ENCODE peak calls at places on chromosomes 4 and X, in ten cellular contexts. O is GM23248; Y is lower lobe of right lung; X is heart right ventricle; W is kidney; E is tibial artery; T is K562; B is AG04450; J is gastrocnemius medialis; A is effector memory CD4-positive, alpha-beta T cell. R is an unnamed sample.

GRCh38 chr4:1795304-1796195 is 2.5 kb downstream of the FGFR3 start:
- DNase-seq in O (no peak), Y (no peak), X (no peak), W (no peak), E (no peak), T (peak; percentile 81), B (no peak), J (no peak), A (no peak), R (no peak)

GRCh38 chr4:94595880-94596483 is 144.2 kb downstream of the PDLIM5 start:
- DNase-seq in O (peak; percentile 74), Y (no peak), X (no peak), W (no peak), E (no peak), T (peak; percentile 59), B (peak; percentile 37), J (no peak), A (no peak), R (no peak)

GRCh38 chr4:118279920-118280432 is 72.8 kb downstream of the PRSS12 start:
- DNase-seq in O (no peak), Y (no peak), X (no peak), W (no peak), E (no peak), T (peak; percentile 7), B (no peak), J (no peak), A (no peak), R (no peak)

GRCh38 chr4:3851211-3851610 is 85.0 kb downstream of the ADRA2C start:
- DNase-seq in O (peak; percentile 77), Y (no peak), X (no peak), W (no peak), E (no peak), T (no peak), B (no peak), J (no peak), A (no peak), R (no peak)

GRCh38 chr4:156941940-156942548 is 29.6 kb downstream of the PDGFC start:
- DNase-seq in O (no peak), Y (peak; percentile 64), X (peak; percentile 11), W (no peak), E (no peak), T (no peak), B (peak; percentile 92), J (no peak), A (no peak), R (no peak)

GRCh38 chr4:2928242-2929155 is 34.7 kb downstream of the NOP14 start:
- DNase-seq in O (no peak), Y (peak; percentile 49), X (peak; percentile 6), W (peak; percentile 57), E (peak; percentile 53), T (no peak), B (no peak), J (no peak), A (no peak), R (no peak)

GRCh38 chr4:170497105-170497504 is 407.3 kb upstream of the AADAT start:
- DNase-seq in O (peak; percentile 13), Y (no peak), X (no peak), W (no peak), E (no peak), T (no peak), B (no peak), J (no peak), A (no peak), R (no peak)

GRCh38 chr4:11418610-11419009 is 10.1 kb downstream of the HS3ST1 start:
- DNase-seq in O (no peak), Y (no peak), X (no peak), W (no peak), E (no peak), T (peak; percentile 1), B (no peak), J (no peak), A (no peak), R (no peak)

GRCh38 chr4:187209921-187210613 is 486.4 kb upstream of the FAT1 start:
- DNase-seq in O (peak; percentile 78), Y (no peak), X (no peak), W (no peak), E (no peak), T (no peak), B (peak; percentile 45), J (no peak), A (no peak), R (no peak)

GRCh38 chr4:123777297-123777859 is 380.8 kb downstream of the SPRY1 start:
- DNase-seq in O (no peak), Y (no peak), X (no peak), W (no peak), E (no peak), T (no peak), B (no peak), J (peak; percentile 13), A (no peak), R (no peak)

GRCh38 chr4:128315756-128316520 is 28.3 kb upstream of the PGRMC2 start:
- DNase-seq in O (no peak), Y (no peak), X (no peak), W (no peak), E (no peak), T (no peak), B (no peak), J (no peak), A (no peak), R (no peak)

GRCh38 chr4:137198791-137199190 is 333.5 kb downstream of the PCDH18 start:
- DNase-seq in O (no peak), Y (no peak), X (no peak), W (no peak), E (no peak), T (no peak), B (no peak), J (no peak), A (no peak), R (no peak)
- H3K4me3 ChIP-seq in O (no peak overlapping the region), Y (no peak overlapping the region), X (no peak overlapping the region), W (no peak overlapping the region), E (no peak overlapping the region), T (no peak overlapping the region), B (no peak overlapping the region), J (no peak overlapping the region), A (no peak overlapping the region), R (no peak overlapping the region)

DNA sequence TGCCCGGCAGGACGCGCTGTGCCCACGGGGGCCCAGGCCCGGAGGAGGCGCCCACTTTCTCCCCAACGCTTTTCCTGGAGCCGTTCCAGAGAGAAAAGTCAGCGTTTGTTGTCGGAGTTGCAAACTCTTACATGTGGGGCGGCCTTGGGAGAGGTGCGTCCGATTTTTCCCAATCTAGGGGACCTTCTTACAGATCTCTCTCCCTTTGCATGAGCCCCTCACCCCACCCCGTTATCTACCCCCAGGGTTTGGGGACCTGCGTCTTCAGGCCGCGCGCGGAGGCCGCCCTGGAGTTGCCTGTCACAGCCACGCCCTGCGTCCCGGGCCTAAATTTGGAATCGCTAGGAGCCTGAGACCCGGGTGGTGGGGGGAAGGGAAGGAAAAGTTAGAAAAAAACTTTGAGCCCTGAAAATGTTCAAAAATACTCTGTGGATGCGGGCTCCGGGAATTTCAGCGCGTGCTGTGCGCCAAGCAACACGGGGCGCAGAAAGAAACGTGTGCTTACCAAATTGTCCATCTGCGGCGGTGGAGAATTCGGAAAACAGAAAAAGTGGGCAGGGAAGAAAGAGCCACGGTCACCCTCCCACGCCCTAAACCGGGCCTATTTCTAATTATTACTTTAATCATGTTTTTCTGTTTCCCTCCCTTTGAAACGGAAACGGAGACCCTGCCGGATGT is 587 bp downstream of the CD99 start:
- DNase-seq in O (peak; percentile 81), Y (peak; percentile 75), X (peak; percentile 74), W (peak; percentile 81), E (peak; percentile 89), T (peak; percentile 40), B (no peak), J (peak; percentile 74), A (no peak), R (peak; percentile 77)
- H3K27ac ChIP-seq in O (peak overlapping the region; percentile 81), Y (peak overlapping the region; percentile 90), X (peak overlapping the region; percentile 93), W (peak overlapping the region; percentile 63), E (peak overlapping the region; percentile 83), T (peak overlapping the region; percentile 57), B (peak overlapping the region; percentile 77), J (peak overlapping the region; percentile 75), A (peak overlapping the region; percentile 84), R (peak overlapping the region; percentile 86)

DNA sequence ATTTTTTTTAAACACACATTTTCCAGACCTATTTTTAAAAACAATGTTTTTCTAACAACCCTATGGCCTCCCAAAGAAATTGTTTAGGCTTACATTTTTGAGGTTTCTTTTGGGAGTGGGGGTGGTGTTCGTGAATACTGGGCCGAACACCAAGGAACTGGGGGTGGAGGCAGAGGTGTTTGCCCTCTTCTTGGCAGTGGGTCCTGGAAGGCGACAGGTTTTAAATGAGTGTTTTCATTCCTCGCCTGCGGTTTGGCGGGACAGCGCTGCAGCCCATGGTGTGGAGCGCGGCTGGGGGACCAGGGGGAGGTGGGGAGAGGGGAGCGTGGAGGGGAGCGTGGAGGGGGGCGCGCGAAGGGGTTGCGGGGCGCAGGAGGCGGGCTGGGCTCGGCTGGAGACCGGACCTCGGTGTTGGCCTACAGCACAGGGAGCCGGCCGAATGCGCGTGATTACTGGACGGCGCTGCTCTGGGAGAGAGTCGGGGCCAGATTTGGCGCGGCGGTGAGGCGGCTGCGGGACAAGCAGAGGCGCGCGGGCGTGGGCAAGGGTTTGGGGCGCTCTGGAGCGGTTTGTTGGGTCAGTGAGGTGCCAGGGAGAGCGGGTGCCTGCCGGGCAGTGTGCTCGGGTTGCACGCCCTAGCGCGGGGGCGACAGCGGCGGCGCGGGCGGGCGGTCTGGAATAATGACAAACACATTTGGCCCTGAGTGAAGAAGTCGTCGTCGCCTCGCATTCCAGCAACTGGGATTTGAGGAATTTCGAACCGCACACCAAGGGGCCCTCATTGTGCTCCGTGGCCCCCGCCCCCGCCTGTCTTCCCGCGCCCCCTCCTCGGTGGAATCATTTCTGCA is 762 bp downstream of the PDGFRA start:
- DNase-seq in O (peak; percentile 79), Y (peak; percentile 46), X (peak; percentile 27), W (peak; percentile 74), E (peak; percentile 72), T (no peak), B (no peak), J (no peak), A (no peak), R (peak; percentile 26)
- H3K9me3 ChIP-seq in O (no peaks in the 10 kb centered on the region), Y (no peaks in the 10 kb centered on the region), X (no peaks in the 10 kb centered on the region), W (no peaks in the 10 kb centered on the region), E (no peaks in the 10 kb centered on the region), T (no peaks in the 10 kb centered on the region), B (peaks cover 12% of the 10 kb centered on the region), J (no peaks in the 10 kb centered on the region), A (no peaks in the 10 kb centered on the region), R (no peaks in the 10 kb centered on the region)

GRCh38 chr4:139817657-139818452 is 152.2 kb downstream of the MGST2 start:
- DNase-seq in O (peak; percentile 57), Y (no peak), X (no peak), W (no peak), E (no peak), T (no peak), B (no peak), J (peak; percentile 78), A (no peak), R (peak; percentile 87)

GRCh38 chr4:139816856-139817255 is 151.2 kb downstream of the MGST2 start:
- DNase-seq in O (no peak), Y (no peak), X (no peak), W (no peak), E (no peak), T (no peak), B (no peak), J (no peak), A (no peak), R (no peak)

GRCh38 chr4:139814285-139815015 is 148.8 kb downstream of the MGST2 start:
- DNase-seq in O (peak; percentile 59), Y (no peak), X (no peak), W (no peak), E (no peak), T (no peak), B (no peak), J (peak; percentile 18), A (no peak), R (no peak)

GRCh38 chr4:139819082-139819481 is 153.5 kb downstream of the MGST2 start:
- DNase-seq in O (no peak), Y (no peak), X (no peak), W (no peak), E (no peak), T (no peak), B (no peak), J (no peak), A (no peak), R (no peak)

GRCh38 chr4:139815646-139816601 is 150.3 kb downstream of the MGST2 start:
- DNase-seq in O (peak; percentile 94), Y (no peak), X (peak; percentile 38), W (peak; percentile 78), E (no peak), T (peak; percentile 24), B (peak; percentile 42), J (peak; percentile 65), A (no peak), R (peak; percentile 78)
- H3K4me3 ChIP-seq in O (peak overlapping the region; percentile 77), Y (peak overlapping the region; percentile 40), X (peak overlapping the region; percentile 57), W (peak overlapping the region; percentile 34), E (peak overlapping the region; percentile 60), T (no peak overlapping the region), B (peak overlapping the region; percentile 59), J (peak overlapping the region; percentile 55), A (no peak overlapping the region), R (peak overlapping the region; percentile 65)